ENCODE peak calls at places on chromosome 22, in nine cellular contexts. U, A, D, L, B, X, R, Z and I are unnamed samples.

GRCh38 chr22:20811971-20812660 is 38.2 kb downstream of the SERPIND1 start:
- DNase-seq in D (no peak), Z (no peak), U (no peak), A (no peak), X (no peak), B (no peak), L (no peak), R (no peak), I (no peak)

GRCh38 chr22:43381693-43382092 is 30.1 kb upstream of the MPPED1 start:
- DNase-seq in A (no peak), B (no peak), X (no peak), R (no peak), D (peak), L (no peak), Z (no peak), U (no peak), I (no peak)

GRCh38 chr22:23215294-23216204 is 35.2 kb downstream of the BCR start:
- DNase-seq in R (no peak), Z (no peak), B (peak), D (peak), L (no peak), U (peak), A (no peak), X (no peak), I (peak)

GRCh38 chr22:37249946-37250345 is 5.9 kb upstream of the RAC2 start:
- DNase-seq in R (no peak), B (no peak), L (no peak), D (no peak), X (no peak), Z (no peak), A (no peak), U (no peak), I (no peak)

GRCh38 chr22:21022955-21023614 is 8.1 kb downstream of the P2RX6 start:
- DNase-seq in R (no peak), A (peak), U (no peak), B (no peak), D (no peak), L (no peak), Z (no peak), X (no peak), I (no peak)

GRCh38 chr22:47207387-47207786 is 444.9 kb downstream of the TBC1D22A start:
- DNase-seq in D (no peak), A (no peak), B (no peak), Z (no peak), L (no peak), X (no peak), U (no peak), R (no peak), I (no peak)

GRCh38 chr22:44184006-44184405 is 3.3 kb downstream of the PARVG start:
- DNase-seq in B (no peak), A (no peak), D (no peak), U (no peak), Z (no peak), X (no peak), R (no peak), L (no peak), I (no peak)

GRCh38 chr22:23401910-23402274 is 178.2 kb downstream of the IGLL1 start:
- DNase-seq in X (no peak), Z (no peak), A (peak), L (no peak), D (no peak), R (no peak), B (no peak), U (no peak), I (no peak)

GRCh38 chr22:37904572-37905533 is 1.2 kb upstream of the MICALL1 start:
- DNase-seq in B (peak), Z (peak), X (no peak), A (peak), D (peak), U (peak), L (peak), R (peak), I (peak)

GRCh38 chr22:47169801-47170140 is 407.3 kb downstream of the TBC1D22A start:
- DNase-seq in A (no peak), L (no peak), Z (no peak), D (no peak), X (no peak), R (no peak), B (no peak), U (no peak), I (no peak)

DNA sequence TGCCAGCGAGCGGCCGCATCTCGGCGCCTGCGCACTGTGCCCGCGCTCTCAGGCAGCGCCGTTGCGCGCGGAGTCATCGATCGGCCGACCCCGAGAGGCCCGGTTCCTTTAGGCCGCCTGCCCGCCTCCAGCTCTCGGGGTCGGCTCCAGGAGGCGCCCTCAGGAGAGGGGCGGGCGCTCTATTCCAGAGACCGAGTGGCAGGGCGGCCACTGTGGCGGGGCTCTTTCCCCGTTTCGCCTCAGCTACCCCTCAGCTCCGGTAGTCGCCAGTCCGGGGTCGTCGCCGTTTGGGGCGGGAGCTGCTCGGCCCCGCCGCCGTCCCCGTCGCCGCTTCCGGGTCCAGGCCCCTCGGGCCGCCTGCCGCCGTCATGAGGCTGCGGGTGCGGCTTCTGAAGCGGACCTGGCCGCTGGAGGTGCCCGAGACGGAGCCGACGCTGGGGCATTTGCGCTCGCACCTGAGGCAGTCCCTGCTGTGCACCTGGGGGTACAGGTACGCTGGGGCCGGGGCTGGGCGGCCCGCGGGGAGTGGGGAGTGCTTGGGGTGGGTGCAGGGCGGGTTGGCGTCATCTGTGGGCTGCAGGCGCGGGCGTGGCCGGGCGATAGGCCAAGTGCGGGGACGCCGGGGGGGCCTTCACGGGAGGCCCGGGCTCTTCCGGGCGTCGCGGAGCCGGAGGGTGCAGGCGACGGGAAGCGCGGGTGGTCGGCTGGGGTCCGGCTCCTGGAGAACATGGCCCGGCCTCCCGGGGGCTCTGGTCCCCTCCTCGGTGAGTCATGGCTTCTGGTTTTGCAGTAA is at the start of gene FBXO7:
- DNase-seq in U (peak), D (peak), L (peak), A (peak), R (peak), B (peak), Z (peak), X (peak), I (peak)
- TF ChIP-seq CTCF in U (peak), D (peak), L (peak), A (peak), R (peak), B (peak), Z (peak), X (peak), I (peak)

DNA sequence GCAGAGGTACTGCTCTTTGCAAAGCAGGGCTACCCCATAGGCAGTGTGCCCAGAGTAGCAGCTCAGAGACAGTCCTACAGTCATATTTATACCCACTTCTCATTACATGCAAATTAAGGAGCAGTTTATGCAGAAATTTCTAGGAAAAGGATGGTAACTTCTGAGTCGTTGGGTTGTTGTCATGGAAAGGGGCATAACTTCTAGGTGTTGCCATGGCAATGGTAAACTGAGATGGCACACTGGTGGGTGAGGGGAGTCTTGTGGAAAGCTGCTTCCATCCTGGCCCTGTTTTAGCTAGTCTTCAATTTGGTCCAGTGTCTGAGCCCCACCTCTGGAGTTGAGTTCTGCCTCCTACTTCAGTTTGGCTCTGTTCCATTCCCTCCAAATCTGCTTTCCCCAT is 77.4 kb downstream of the MN1 start:
- DNase-seq in R (no peak), Z (no peak), U (no peak), A (no peak), D (no peak), L (no peak), X (no peak), B (no peak), I (no peak)
- TF ChIP-seq CTCF in R (no peak), Z (no peak), U (no peak), A (no peak), D (no peak), L (no peak), X (no peak), B (no peak), I (no peak)

GRCh38 chr22:17945851-17946690 is 78.3 kb downstream of the MICAL3 start:
- DNase-seq in U (no peak), D (no peak), X (no peak), B (no peak), A (no peak), Z (no peak), R (no peak), L (no peak), I (no peak)
- TF ChIP-seq CTCF in U (no peak), D (no peak), X (no peak), B (no peak), A (peak), Z (no peak), R (no peak), L (no peak), I (no peak)

GRCh38 chr22:30564766-30565118 is 9.7 kb downstream of the GAL3ST1 start:
- DNase-seq in R (no peak), B (no peak), Z (no peak), X (no peak), A (no peak), L (no peak), D (no peak), U (no peak), I (no peak)
- TF ChIP-seq CTCF in R (no peak), B (no peak), Z (no peak), X (no peak), A (no peak), L (no peak), D (no peak), U (no peak), I (no peak)

DNA sequence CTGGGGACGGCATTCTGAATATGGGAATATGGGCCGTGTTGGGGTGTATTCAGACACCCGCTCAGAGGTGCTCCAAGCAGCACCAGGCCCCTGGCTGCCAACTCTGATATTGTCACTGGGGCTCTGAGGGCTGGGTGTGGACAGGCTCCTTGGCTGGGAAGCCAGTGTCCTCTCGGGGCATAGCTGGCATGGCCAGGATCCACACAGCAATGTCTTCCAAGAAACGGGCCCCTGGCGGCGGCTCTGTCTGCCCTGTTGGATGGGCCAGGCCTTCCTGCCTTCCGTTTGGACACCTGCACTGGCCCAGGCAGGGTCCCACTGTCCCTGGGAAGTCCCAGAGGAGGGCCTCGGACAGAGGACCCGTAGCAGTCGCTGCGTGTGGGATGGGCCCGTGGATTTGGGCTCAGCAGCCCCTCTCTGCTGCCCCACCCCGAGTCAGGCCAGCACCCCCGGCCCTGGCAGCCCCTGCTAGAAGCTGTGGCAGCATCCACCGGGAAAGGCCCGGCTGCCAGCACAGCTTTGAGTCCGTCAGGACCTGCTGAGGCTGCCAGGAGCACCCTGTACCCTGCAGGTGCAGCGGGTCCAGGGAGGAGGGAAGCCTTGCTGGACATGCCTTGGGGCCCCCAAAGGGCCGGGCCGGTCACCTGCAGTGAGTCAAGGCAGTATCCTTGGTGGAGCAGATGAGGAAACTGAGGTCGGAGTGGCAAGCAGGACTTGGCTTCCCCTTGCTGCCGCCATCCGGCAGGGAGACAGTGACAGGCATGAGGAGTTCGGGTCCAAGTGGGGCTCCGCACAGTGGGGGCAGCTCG is 4.1 kb downstream of the PANX2 start:
- DNase-seq in A (no peak), L (no peak), B (no peak), U (no peak), D (no peak), R (no peak), X (no peak), Z (no peak), I (no peak)
- TF ChIP-seq CTCF in A (no peak), L (no peak), B (no peak), U (no peak), D (no peak), R (no peak), X (no peak), Z (no peak), I (no peak)

DNA sequence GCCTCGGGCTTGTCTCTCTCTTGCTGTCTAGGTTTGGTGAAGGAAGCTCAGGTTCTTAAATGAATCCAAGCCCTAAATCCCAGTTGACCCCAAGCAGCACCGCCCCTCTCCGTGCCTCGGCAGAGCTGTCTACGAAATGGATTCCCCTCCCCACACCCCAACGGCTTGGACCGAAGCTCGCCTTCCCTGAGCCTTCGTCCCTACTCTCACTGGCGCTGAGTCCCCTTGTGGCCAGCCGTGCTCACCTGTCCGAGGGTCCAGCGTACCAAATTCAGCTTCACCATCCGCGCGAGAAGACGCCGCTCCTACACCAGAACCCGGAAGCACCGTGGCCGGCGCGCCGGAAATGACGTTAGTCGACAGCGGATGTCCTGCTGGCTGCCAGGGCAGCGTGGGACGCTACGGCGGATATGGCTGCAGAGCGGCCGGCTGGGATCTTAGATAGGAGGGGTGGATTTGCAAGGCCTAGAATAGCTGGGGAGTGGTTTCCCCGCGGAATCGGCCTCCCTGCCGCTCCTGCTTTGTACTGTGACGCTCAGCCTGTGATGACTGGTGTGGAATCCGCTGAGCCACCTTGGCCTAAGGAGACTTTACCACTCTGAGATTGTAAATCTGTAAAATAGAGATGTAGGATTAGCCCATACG is at the start of gene TFIP11:
- DNase-seq in A (peak), R (peak), D (peak), B (peak), L (peak), U (peak), X (peak), Z (peak), I (peak)
- TF ChIP-seq CTCF in A (no peak), R (no peak), D (peak), B (no peak), L (no peak), U (no peak), X (no peak), Z (no peak), I (peak)

DNA sequence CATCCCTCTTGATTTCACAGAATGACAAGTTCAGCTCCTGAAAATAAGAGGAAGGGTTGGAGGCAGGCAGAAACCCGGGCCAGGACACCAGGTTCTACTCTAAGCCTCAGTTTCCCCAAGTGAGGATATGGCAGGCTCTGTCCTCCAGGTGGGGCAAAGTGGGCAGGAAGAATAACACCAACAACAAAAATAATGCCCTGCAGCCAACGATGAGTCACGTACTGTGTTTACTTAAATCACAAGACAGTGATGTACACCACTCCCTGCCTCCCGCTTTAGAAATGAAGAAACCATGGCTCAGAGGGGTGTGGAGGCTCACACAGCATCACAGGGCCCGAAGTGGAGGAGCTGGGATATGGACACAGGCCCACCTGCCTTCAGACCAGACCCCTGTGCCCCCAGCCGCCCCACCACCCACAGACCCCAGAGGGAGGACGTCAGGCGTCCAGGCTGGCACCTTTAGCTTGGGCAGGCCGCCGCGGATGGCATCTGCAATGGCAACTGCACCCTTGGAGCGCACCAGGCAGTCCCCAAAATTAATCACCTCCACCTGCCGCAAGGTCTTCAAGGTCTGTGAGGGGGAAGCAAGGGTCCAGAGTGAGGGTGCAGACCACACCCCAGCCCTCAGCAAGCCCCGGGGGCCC is 15.6 kb upstream of the CHADL start:
- DNase-seq in R (peak), U (peak), D (peak), A (no peak), L (peak), B (peak), Z (no peak), X (no peak), I (peak)
- TF ChIP-seq CTCF in R (peak), U (no peak), D (peak), A (no peak), L (peak), B (peak), Z (no peak), X (no peak), I (peak)

GRCh38 chr22:19060356-19061009 is 61.7 kb downstream of the DGCR2 start:
- DNase-seq in D (peak), B (peak), X (no peak), A (no peak), R (peak), U (peak), L (no peak), Z (no peak), I (peak)

GRCh38 chr22:19059481-19060278 is 62.5 kb downstream of the DGCR2 start:
- DNase-seq in R (no peak), D (no peak), U (no peak), X (no peak), Z (no peak), L (no peak), A (no peak), B (no peak), I (no peak)

GRCh38 chr22:19057999-19058491 is 64.2 kb downstream of the DGCR2 start:
- DNase-seq in B (no peak), R (no peak), X (no peak), Z (no peak), U (no peak), A (no peak), L (no peak), D (no peak), I (no peak)

GRCh38 chr22:19057539-19057938 is 64.7 kb downstream of the DGCR2 start:
- DNase-seq in R (no peak), X (no peak), B (no peak), D (no peak), U (no peak), A (no peak), L (no peak), Z (no peak), I (no peak)

DNA sequence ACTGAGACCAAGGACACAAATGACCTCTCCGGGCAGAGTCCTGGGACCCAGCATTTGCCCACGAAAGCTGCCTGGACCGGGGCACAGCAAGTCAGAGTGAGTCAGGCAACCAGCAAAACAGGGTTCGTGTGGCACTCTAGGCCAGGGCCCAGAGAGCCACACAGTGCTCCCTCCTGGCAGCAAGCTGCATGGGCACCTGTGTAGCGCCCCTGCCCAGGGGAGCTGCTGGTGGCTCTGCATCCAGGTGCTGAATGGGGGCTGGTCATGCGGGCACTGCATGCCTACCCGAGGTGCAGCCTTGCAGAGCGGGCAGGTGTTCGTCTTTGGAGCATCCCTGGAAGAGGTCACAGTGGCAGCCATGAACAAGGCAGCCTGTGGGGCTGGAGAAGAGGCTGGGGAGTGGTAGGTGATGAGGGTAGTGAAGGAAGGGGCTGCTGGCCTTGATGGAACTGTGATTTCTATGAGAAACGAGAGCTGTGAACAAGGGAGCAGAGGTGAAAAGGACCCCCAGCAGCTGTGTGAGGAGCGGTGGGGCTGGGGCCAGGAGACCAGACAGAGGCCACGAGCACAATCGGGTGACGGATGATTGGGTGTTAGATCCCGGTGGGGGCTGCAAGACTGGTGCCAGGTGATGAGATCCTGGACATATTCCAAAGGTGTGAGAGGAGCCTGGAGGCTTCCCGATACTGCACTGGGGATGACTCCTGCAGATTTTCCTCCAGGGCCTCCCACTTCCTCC is 63.3 kb downstream of the DGCR2 start:
- DNase-seq in L (no peak), U (no peak), R (no peak), B (no peak), Z (no peak), D (no peak), X (no peak), A (no peak), I (no peak)
- TF ChIP-seq CTCF in L (no peak), U (no peak), R (no peak), B (no peak), Z (no peak), D (no peak), X (no peak), A (no peak), I (no peak)